ENCODE peak calls at places on chromosomes 7 and 10, in four cellular contexts. I is heart left ventricle; N is neuronal stem cell; V is CD8-positive, alpha-beta T cell. D is an unnamed sample.

GRCh38 chr7:4739528-4739992 is 35.9 kb upstream of the AP5Z1 start:
- DNase-seq in I (peak; percentile 54), N (no peak), V (no peak), D (no peak)

GRCh38 chr7:17492437-17492836 is 194.0 kb downstream of the AHR start:
- DNase-seq in I (no peak), N (no peak), V (no peak), D (peak; percentile 89)

GRCh38 chr7:127587663-127588018 is 570 bp upstream of the ARF5 start:
- DNase-seq in I (peak; percentile 43), N (no peak), V (no peak), D (no peak)

GRCh38 chr7:142445019-142445686 is 187.3 kb upstream of the PRSS58 start:
- DNase-seq in I (no peak), N (peak; percentile 14), V (no peak), D (no peak)

GRCh38 chr7:139648941-139649425 is 125.5 kb downstream of the CLEC2L start:
- DNase-seq in I (no peak), N (no peak), V (no peak), D (no peak)

GRCh38 chr10:62059424-62059913 is 158.0 kb downstream of the ARID5B start:
- DNase-seq in I (no peak), N (no peak), V (no peak), D (no peak)

GRCh38 chr7:68417659-68418058 is 1180.6 kb upstream of the AUTS2 start:
- DNase-seq in I (no peak), N (no peak), V (no peak), D (no peak)

GRCh38 chr7:27223941-27224590 is 18.5 kb upstream of the EVX1 start:
- DNase-seq in I (no peak), N (no peak), V (no peak), D (no peak)

GRCh38 chr10:5775705-5776104 is 37.5 kb downstream of the GDI2 start:
- DNase-seq in I (peak; percentile 38), N (no peak), V (peak; percentile 60), D (no peak)

GRCh38 chr10:101843032-101843991 is at the start of gene KCNIP2:
- DNase-seq in I (peak; percentile 74), N (no peak), V (no peak), D (no peak)

GRCh38 chr7:36810032-36810431 is 85.7 kb upstream of the AOAH start:
- DNase-seq in I (no peak), N (no peak), V (no peak), D (no peak)

GRCh38 chr10:69761320-69761719 is 40.4 kb upstream of the COL13A1 start:
- DNase-seq in I (no peak), N (no peak), V (no peak), D (no peak)

GRCh38 chr10:102596506-102596971 is 47.7 kb upstream of the TRIM8 start:
- DNase-seq in I (no peak), N (peak; percentile 38), V (no peak), D (peak; percentile 57)

GRCh38 chr7:7212612-7213011 is 30.3 kb downstream of the C1GALT1 start:
- DNase-seq in I (no peak), N (no peak), V (no peak), D (no peak)

GRCh38 chr10:14571866-14572507 is 202.7 kb downstream of the FAM107B start:
- DNase-seq in I (no peak), N (no peak), V (peak; percentile 46), D (no peak)

GRCh38 chr7:143285806-143286521 is 1.2 kb downstream of the TMEM139 start:
- DNase-seq in I (no peak), N (no peak), V (no peak), D (no peak)

GRCh38 chr7:13327669-13328068 is 640.2 kb downstream of the ARL4A start:
- DNase-seq in I (no peak), N (no peak), V (no peak), D (no peak)

GRCh38 chr7:944744-945143 is 9.7 kb downstream of the ADAP1 start:
- DNase-seq in I (peak; percentile 6), N (no peak), V (no peak), D (no peak)

GRCh38 chr10:44577533-44577932 is 192.6 kb upstream of the CXCL12 start:
- DNase-seq in I (no peak), N (no peak), V (no peak), D (no peak)

GRCh38 chr7:55271069-55271468 is 94.1 kb upstream of the LANCL2 start:
- DNase-seq in I (no peak), N (no peak), V (no peak), D (no peak)

GRCh38 chr7:141354251-141354650 is 197.0 kb upstream of the AGK start:
- DNase-seq in I (no peak), N (no peak), V (no peak), D (peak; percentile 34)

GRCh38 chr10:93451244-93451947 is 30.7 kb downstream of the MYOF start:
- DNase-seq in I (no peak), N (no peak), V (no peak), D (no peak)

GRCh38 chr10:43892062-43892765 is 243.5 kb upstream of the ZNF32 start:
- DNase-seq in I (no peak), N (no peak), V (no peak), D (peak; percentile 22)

GRCh38 chr10:10830316-10831061 is 187.2 kb upstream of the CELF2 start:
- DNase-seq in I (no peak), N (no peak), V (no peak), D (peak; percentile 72)

GRCh38 chr10:104329754-104330153 is 8.5 kb downstream of the ITPRIP start:
- DNase-seq in I (no peak), N (no peak), V (no peak), D (peak; percentile 84)

GRCh38 chr10:104328916-104329710 is 9.2 kb downstream of the ITPRIP start:
- DNase-seq in I (peak; percentile 73), N (peak; percentile 79), V (peak; percentile 56), D (peak; percentile 99)

GRCh38 chr10:104327745-104328635 is 10.3 kb downstream of the ITPRIP start:
- DNase-seq in I (peak; percentile 76), N (no peak), V (no peak), D (peak; percentile 96)

GRCh38 chr10:104326991-104327610 is 11.2 kb downstream of the ITPRIP start:
- DNase-seq in I (no peak), N (no peak), V (no peak), D (no peak)

GRCh38 chr10:104328636-104328915 is 9.7 kb downstream of the ITPRIP start:
- DNase-seq in I (no peak), N (peak; percentile 89), V (no peak), D (no peak)
- H3K4me1 ChIP-seq in I (peaks cover 100% of the 10 kb centered on the region), N (peaks cover 62% of the 10 kb centered on the region), V (peaks cover 95% of the 10 kb centered on the region), D (peaks cover 81% of the 10 kb centered on the region)

GRCh38 chr7:25353744-25354143 is 125.5 kb upstream of the NPVF start:
- DNase-seq in I (no peak), N (no peak), V (no peak), D (no peak)
- H3K4me1 ChIP-seq in I (no peaks in the 10 kb centered on the region), N (no peaks in the 10 kb centered on the region), V (no peaks in the 10 kb centered on the region), D (no peaks in the 10 kb centered on the region)

DNA sequence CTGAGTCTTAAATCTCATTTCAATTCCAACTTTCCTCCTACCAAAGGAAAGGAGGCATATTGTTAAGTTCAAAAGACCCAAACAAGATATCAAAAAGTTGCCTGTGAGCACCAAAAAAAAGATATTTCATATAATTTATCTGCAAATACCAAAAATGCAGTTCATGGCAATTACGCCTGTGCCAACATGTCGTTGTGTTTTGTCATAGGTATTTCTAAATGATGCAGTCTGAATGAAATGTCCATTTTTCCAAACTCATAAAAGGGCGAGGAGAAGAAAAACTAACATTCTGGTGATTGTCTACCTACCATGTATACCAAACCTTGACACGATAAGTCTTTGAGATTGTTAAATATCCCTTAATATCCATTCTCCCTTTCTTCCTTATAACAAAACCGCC is 109.8 kb downstream of the SGMS1 start:
- DNase-seq in I (no peak), N (no peak), V (no peak), D (no peak)
- H3K4me1 ChIP-seq in I (peaks cover 30% of the 10 kb centered on the region), N (no peaks in the 10 kb centered on the region), V (peaks cover 27% of the 10 kb centered on the region), D (peaks cover 5% of the 10 kb centered on the region)

GRCh38 chr7:44460325-44460724 is 30.1 kb downstream of the NUDCD3 start:
- DNase-seq in I (no peak), N (no peak), V (peak; percentile 45), D (peak; percentile 30)
- H3K4me1 ChIP-seq in I (peaks cover 47% of the 10 kb centered on the region), N (no peaks in the 10 kb centered on the region), V (peaks cover 58% of the 10 kb centered on the region), D (peaks cover 20% of the 10 kb centered on the region)

GRCh38 chr10:112851582-112851981 is 98.5 kb upstream of the TCF7L2 start:
- DNase-seq in I (no peak), N (no peak), V (no peak), D (no peak)
- H3K4me1 ChIP-seq in I (peaks cover 21% of the 10 kb centered on the region), N (no peaks in the 10 kb centered on the region), V (no peaks in the 10 kb centered on the region), D (peaks cover 3% of the 10 kb centered on the region)

GRCh38 chr10:28559661-28560060 is 26.7 kb downstream of the WAC start:
- DNase-seq in I (no peak), N (peak; percentile 75), V (no peak), D (peak; percentile 48)

GRCh38 chr10:28558923-28559508 is 26.1 kb downstream of the WAC start:
- DNase-seq in I (no peak), N (no peak), V (no peak), D (no peak)

GRCh38 chr10:28558186-28558585 is 25.3 kb downstream of the WAC start:
- DNase-seq in I (no peak), N (no peak), V (no peak), D (no peak)

GRCh38 chr10:28560617-28561016 is 27.7 kb downstream of the WAC start:
- DNase-seq in I (no peak), N (no peak), V (no peak), D (no peak)

DNA sequence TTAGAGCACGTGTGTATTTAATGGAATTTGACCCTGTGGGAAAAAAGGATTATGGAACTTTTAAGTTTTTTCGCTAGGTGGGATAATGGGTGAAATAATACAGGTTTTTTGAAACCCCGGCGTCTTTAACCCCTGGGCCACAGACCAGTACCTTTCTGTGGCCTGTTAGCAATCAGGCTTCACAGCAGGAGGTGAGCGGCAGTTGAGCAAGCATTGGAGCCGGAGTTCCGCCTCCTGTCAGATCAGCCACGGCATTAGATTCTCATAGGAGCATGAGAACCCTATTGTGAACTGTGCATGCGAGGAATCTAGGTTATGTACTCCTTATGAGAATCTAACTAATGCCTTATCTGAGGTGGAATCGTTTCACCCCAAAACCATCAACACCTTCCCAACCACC is 28.6 kb downstream of the WAC start:
- DNase-seq in I (no peak), N (no peak), V (no peak), D (no peak)
- H3K4me1 ChIP-seq in I (peaks cover 89% of the 10 kb centered on the region), N (no peaks in the 10 kb centered on the region), V (peaks cover 75% of the 10 kb centered on the region), D (no peaks in the 10 kb centered on the region)

GRCh38 chr7:44465490-44465889 is 25.0 kb downstream of the NUDCD3 start:
- DNase-seq in I (no peak), N (no peak), V (no peak), D (no peak)
- H3K4me1 ChIP-seq in I (peaks cover 67% of the 10 kb centered on the region), N (peaks cover 8% of the 10 kb centered on the region), V (peaks cover 47% of the 10 kb centered on the region), D (peaks cover 25% of the 10 kb centered on the region)

GRCh38 chr7:82294865-82295264 is 148.7 kb downstream of the CACNA2D1 start:
- DNase-seq in I (no peak), N (no peak), V (no peak), D (no peak)
- H3K4me1 ChIP-seq in I (no peaks in the 10 kb centered on the region), N (no peaks in the 10 kb centered on the region), V (no peaks in the 10 kb centered on the region), D (peaks cover 3% of the 10 kb centered on the region)

DNA sequence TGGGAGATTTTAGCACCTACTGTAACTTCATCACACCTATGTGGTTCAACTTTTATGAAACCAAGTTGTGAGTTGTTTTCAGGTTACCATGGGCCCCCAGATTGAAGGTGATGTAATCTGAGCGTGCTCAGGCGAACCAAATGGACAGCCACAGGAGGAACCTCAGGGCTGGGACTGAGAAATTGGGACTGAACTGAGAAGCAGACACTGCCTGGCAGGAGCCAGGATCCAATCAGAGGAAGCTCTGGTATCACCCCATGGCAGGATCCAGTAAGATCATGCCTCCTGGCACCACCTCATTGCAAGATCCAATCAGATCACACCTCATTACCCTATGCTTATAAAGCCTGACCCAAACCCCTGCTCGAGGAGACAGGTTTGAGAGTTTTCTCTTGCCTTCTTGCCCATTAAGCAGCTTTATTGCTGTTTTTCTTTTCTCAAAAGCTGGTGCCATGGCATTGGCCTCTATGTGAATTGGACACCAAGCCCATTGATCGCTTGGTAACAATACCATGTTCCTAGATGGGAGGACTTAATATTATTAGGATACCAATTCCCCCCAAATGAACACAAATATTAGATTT is 43.2 kb upstream of the GDF10 start:
- DNase-seq in I (no peak), N (no peak), V (no peak), D (peak; percentile 29)
- H3K4me1 ChIP-seq in I (peaks cover 67% of the 10 kb centered on the region), N (peaks cover 8% of the 10 kb centered on the region), V (peaks cover 70% of the 10 kb centered on the region), D (no peaks in the 10 kb centered on the region)